ENCODE peak calls at places on chromosome 13, in seven cellular contexts. V, M, R, W, Z, N and H are unnamed samples.

GRCh38 chr13:113207890-113208423 is 512 bp downstream of the PCID2 start:
- DNase-seq in Z (no peak), W (no peak), N (peak; percentile 75), V (no peak), M (no peak), R (no peak), H (no peak)

GRCh38 chr13:30739646-30740642 is 4.6 kb downstream of the ALOX5AP start:
- DNase-seq in V (no peak), N (no peak), Z (no peak), R (no peak), M (no peak), W (no peak), H (no peak)

GRCh38 chr13:84481958-84482357 is 599.7 kb upstream of the SLITRK1 start:
- DNase-seq in Z (no peak), N (no peak), M (no peak), V (no peak), R (no peak), W (no peak), H (no peak)

GRCh38 chr13:31195616-31196015 is 4.2 kb upstream of the B3GLCT start:
- DNase-seq in Z (no peak), W (no peak), V (no peak), R (no peak), N (no peak), M (no peak), H (no peak)

GRCh38 chr13:92721610-92722009 is 505.0 kb upstream of the GPC6 start:
- DNase-seq in R (no peak), V (no peak), Z (no peak), W (no peak), M (no peak), N (no peak), H (no peak)

GRCh38 chr13:100301418-100301817 is 212.5 kb downstream of the PCCA start:
- DNase-seq in N (no peak), R (no peak), M (no peak), W (no peak), Z (peak; percentile 85), V (no peak), H (no peak)

GRCh38 chr13:100666124-100666523 is 8.5 kb downstream of the TMTC4 start:
- DNase-seq in M (no peak), W (no peak), N (peak; percentile 22), V (no peak), Z (peak; percentile 81), R (no peak), H (no peak)

GRCh38 chr13:99062593-99062992 is 84.7 kb upstream of the DOCK9 start:
- DNase-seq in V (peak; percentile 78), R (peak; percentile 61), N (no peak), M (no peak), W (no peak), Z (peak; percentile 83), H (no peak)

GRCh38 chr13:79724348-79725103 is 243.6 kb downstream of the NDFIP2 start:
- DNase-seq in V (peak; percentile 32), R (no peak), W (peak; percentile 73), Z (no peak), M (no peak), N (peak; percentile 54), H (no peak)

GRCh38 chr13:95676100-95676774 is 702 bp upstream of the DNAJC3 start:
- DNase-seq in R (no peak), W (peak; percentile 89), N (peak; percentile 57), Z (peak; percentile 21), M (no peak), V (no peak), H (no peak)

GRCh38 chr13:98443329-98443728 is 133.6 kb downstream of the STK24 start:
- DNase-seq in V (no peak), R (no peak), M (no peak), N (no peak), Z (no peak), W (no peak), H (no peak)

GRCh38 chr13:39803156-39803555 is 147.7 kb downstream of the COG6 start:
- DNase-seq in Z (no peak), R (no peak), W (no peak), N (no peak), M (no peak), V (no peak), H (no peak)

GRCh38 chr13:28574617-28575142 is 79.8 kb upstream of the FLT1 start:
- DNase-seq in W (no peak), Z (no peak), R (no peak), V (peak; percentile 98), M (no peak), N (peak; percentile 70), H (peak; percentile 33)

GRCh38 chr13:31885994-31886393 is 145.6 kb upstream of the FRY start:
- DNase-seq in M (no peak), V (no peak), N (no peak), R (no peak), Z (no peak), W (no peak), H (no peak)

GRCh38 chr13:113937073-113937472 is 36.8 kb downstream of the C13orf46 start:
- DNase-seq in M (no peak), N (no peak), Z (no peak), V (no peak), R (no peak), W (no peak), H (no peak)

GRCh38 chr13:103006706-103007426 is 59.4 kb downstream of the SLC10A2 start:
- DNase-seq in W (no peak), M (no peak), V (no peak), Z (no peak), R (no peak), N (peak; percentile 17), H (no peak)

GRCh38 chr13:42815686-42816085 is 34.3 kb downstream of the FAM216B start:
- DNase-seq in R (no peak), Z (no peak), M (no peak), N (no peak), V (no peak), W (no peak), H (no peak)

GRCh38 chr13:32846020-32846451 is 170.2 kb upstream of the KL start:
- DNase-seq in Z (peak; percentile 17), N (no peak), R (no peak), V (no peak), M (no peak), W (no peak), H (no peak)

GRCh38 chr13:35994131-35994966 is 136.8 kb downstream of the DCLK1 start:
- DNase-seq in W (no peak), V (no peak), Z (no peak), N (peak; percentile 34), R (peak; percentile 59), M (no peak), H (no peak)

GRCh38 chr13:48493851-48494250 is 39.0 kb downstream of the RCBTB2 start:
- DNase-seq in N (no peak), Z (no peak), W (no peak), V (no peak), M (no peak), R (no peak), H (no peak)

GRCh38 chr13:113548171-113548641 is 36.3 kb upstream of the TFDP1 start:
- DNase-seq in N (no peak), V (no peak), M (no peak), W (no peak), R (peak; percentile 40), Z (peak; percentile 58), H (no peak)

GRCh38 chr13:29924482-29924884 is 74.1 kb upstream of the UBL3 start:
- DNase-seq in W (peak; percentile 7), Z (peak; percentile 46), N (peak; percentile 36), V (no peak), R (no peak), M (no peak), H (no peak)

GRCh38 chr13:24032252-24032651 is 128.3 kb upstream of the SPATA13 start:
- DNase-seq in N (no peak), M (no peak), V (no peak), R (no peak), W (no peak), Z (no peak), H (no peak)

GRCh38 chr13:22789027-22789593 is 391.7 kb upstream of the SGCG start:
- DNase-seq in R (no peak), W (no peak), M (no peak), Z (no peak), N (peak; percentile 19), V (no peak), H (no peak)

GRCh38 chr13:109412232-109412935 is 374.0 kb downstream of the IRS2 start:
- DNase-seq in W (peak; percentile 96), Z (peak; percentile 90), N (peak; percentile 73), M (no peak), R (no peak), V (no peak), H (no peak)

GRCh38 chr13:49524740-49525501 is 29.2 kb downstream of the PHF11 start:
- DNase-seq in V (no peak), M (no peak), R (no peak), W (no peak), N (no peak), Z (no peak), H (no peak)

GRCh38 chr13:74367193-74367592 is 233.0 kb upstream of the KLF12 start:
- DNase-seq in V (no peak), R (no peak), M (no peak), Z (no peak), N (no peak), W (no peak), H (no peak)

GRCh38 chr13:39350461-39350881 is 252.5 kb downstream of the LHFPL6 start:
- DNase-seq in R (no peak), W (no peak), N (no peak), Z (no peak), V (peak; percentile 4), M (no peak), H (no peak)

GRCh38 chr13:42747399-42747873 is 33.9 kb upstream of the FAM216B start:
- DNase-seq in N (peak; percentile 28), Z (no peak), V (no peak), R (no peak), M (no peak), W (no peak), H (no peak)

GRCh38 chr13:44331912-44332840 is 41.4 kb upstream of the SERP2 start:
- DNase-seq in N (peak; percentile 56), M (no peak), R (peak; percentile 73), V (no peak), Z (peak; percentile 63), W (no peak), H (peak; percentile 52)

GRCh38 chr13:79779761-79780160 is 298.8 kb downstream of the NDFIP2 start:
- DNase-seq in N (peak; percentile 41), R (no peak), V (no peak), Z (no peak), M (no peak), W (no peak), H (no peak)

GRCh38 chr13:29887651-29888050 is 37.2 kb upstream of the UBL3 start:
- DNase-seq in R (no peak), V (no peak), M (no peak), W (no peak), N (no peak), Z (no peak), H (no peak)

GRCh38 chr13:81171065-81171647 is 830.2 kb upstream of the SPRY2 start:
- DNase-seq in Z (no peak), M (no peak), W (peak; percentile 68), V (no peak), N (peak; percentile 16), R (no peak), H (no peak)

GRCh38 chr13:34347784-34348573 is 530.0 kb downstream of the RFC3 start:
- DNase-seq in R (peak; percentile 53), V (no peak), Z (no peak), M (no peak), W (peak; percentile 91), N (peak; percentile 72), H (no peak)

GRCh38 chr13:92804346-92804745 is 422.3 kb upstream of the GPC6 start:
- DNase-seq in M (no peak), N (no peak), Z (no peak), R (no peak), V (no peak), W (no peak), H (no peak)

GRCh38 chr13:29595380-29596063 is at the start of gene SLC7A1:
- DNase-seq in W (peak; percentile 89), N (peak; percentile 94), V (peak; percentile 19), R (peak; percentile 61), M (peak; percentile 67), Z (peak; percentile 77), H (peak; percentile 94)

GRCh38 chr13:70424428-70424827 is 316.2 kb upstream of the KLHL1 start:
- DNase-seq in N (no peak), Z (peak; percentile 41), M (no peak), V (no peak), R (no peak), W (no peak), H (no peak)

GRCh38 chr13:75636339-75637095 is 387 bp downstream of the LMO7 start:
- DNase-seq in V (no peak), M (peak; percentile 4), N (peak; percentile 43), W (peak; percentile 52), Z (peak; percentile 51), R (no peak), H (peak; percentile 54)